ENCODE peak calls at places on chromosomes 2 and 18, in seven cellular contexts. S is cardiac fibroblast, C is fibroblast of lung, L is lower leg skin, N is left ventricle myocardium inferior, O is brain microvascular endothelial cell, Q is astrocyte of the cerebellum. Y is an unnamed sample.

GRCh38 chr2:120647487-120647886 is 88.2 kb upstream of the GLI2 start:
- DNase-seq in S (peak), C (peak), L (no peak), N (no peak), O (peak), Q (no peak), Y (no peak)

GRCh38 chr2:165633431-165633830 is 160.6 kb downstream of the GALNT3 start:
- DNase-seq in S (no peak), C (no peak), L (no peak), N (no peak), O (no peak), Q (no peak), Y (no peak)

GRCh38 chr2:165114345-165114943 is 89.4 kb downstream of the SCN3A start:
- DNase-seq in S (peak), C (peak), L (no peak), N (no peak), O (peak), Q (peak), Y (no peak)

GRCh38 chr18:8365006-8365405 is 244.2 kb upstream of the RAB12 start:
- DNase-seq in S (no peak), C (no peak), L (no peak), N (no peak), O (no peak), Q (no peak), Y (no peak)

GRCh38 chr2:8694737-8695136 is 12.9 kb downstream of the ID2 start:
- DNase-seq in S (peak), C (peak), L (no peak), N (no peak), O (no peak), Q (no peak), Y (no peak)

GRCh38 chr2:23381498-23381897 is 3.5 kb upstream of the KLHL29 start:
- DNase-seq in S (no peak), C (no peak), L (no peak), N (no peak), O (no peak), Q (no peak), Y (no peak)

GRCh38 chr2:15122915-15123314 is 438.2 kb downstream of the NBAS start:
- DNase-seq in S (peak), C (peak), L (no peak), N (no peak), O (no peak), Q (no peak), Y (no peak)

GRCh38 chr2:8316356-8316755 is 365.5 kb upstream of the ID2 start:
- DNase-seq in S (no peak), C (no peak), L (no peak), N (no peak), O (no peak), Q (no peak), Y (no peak)

GRCh38 chr2:228707846-228708245 is 526.4 kb upstream of the SPHKAP start:
- DNase-seq in S (no peak), C (no peak), L (no peak), N (no peak), O (no peak), Q (no peak), Y (no peak)

DNA sequence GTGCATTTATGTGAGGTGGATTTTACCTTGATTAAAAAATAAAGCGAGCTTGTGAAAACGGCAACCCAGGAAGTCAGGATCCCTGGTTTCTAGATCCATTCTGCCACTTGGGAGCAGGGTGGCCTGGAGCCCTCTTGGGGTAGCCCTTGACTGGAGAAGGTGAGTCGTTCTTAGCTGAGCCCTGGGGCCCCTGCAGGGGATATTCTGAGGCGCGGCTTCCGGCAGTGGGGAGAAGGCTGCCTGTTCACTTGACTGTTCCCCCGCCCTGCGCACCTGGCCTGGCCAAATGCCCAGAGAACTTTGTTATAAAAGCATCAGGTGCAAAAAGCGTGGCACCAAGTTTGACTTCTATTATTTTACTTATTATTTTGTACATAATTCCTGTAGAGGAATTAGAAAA is 221.9 kb downstream of the DYSF start:
- DNase-seq in S (no peak), C (no peak), L (no peak), N (no peak), O (no peak), Q (no peak), Y (peak)
- TF ChIP-seq CTCF in S (no peak), C (no peak), L (no peak), N (no peak), O (no peak), Q (no peak), Y (no peak)

DNA sequence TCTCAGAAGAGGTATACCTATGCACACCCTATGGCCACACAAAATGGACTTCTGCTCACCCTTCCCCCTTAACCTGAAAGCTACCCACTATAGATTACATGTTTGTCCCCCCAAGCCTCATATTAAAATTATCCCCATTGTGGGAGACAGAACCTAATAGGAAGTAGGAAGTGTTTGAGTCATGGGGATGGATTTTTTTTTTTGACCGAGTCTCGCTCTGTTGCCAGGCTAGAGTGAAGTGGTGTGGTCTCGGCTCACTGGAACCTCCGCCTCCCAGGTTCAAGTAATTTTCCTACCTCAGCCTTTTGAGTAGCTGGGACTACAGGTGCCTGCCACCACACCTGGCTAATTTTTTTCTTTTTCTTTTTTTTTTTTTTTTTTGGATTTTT is 98.6 kb downstream of the MREG start:
- DNase-seq in S (no peak), C (no peak), L (no peak), N (no peak), O (no peak), Q (no peak), Y (no peak)
- H3K4me3 ChIP-seq in S (no peak), C (no peak), L (no peak), N (no peak), O (no peak), Q (no peak), Y (no peak)

GRCh38 chr2:59301466-59302402 is 1060.6 kb upstream of the FANCL start:
- DNase-seq in S (peak), C (peak), L (peak), N (no peak), O (peak), Q (peak), Y (no peak)
- TF ChIP-seq CTCF in S (peak), C (peak), L (no peak), N (peak), O (peak), Q (peak), Y (peak)

GRCh38 chr2:46724107-46724506 is 191.5 kb downstream of the MCFD2 start:
- DNase-seq in S (no peak), C (no peak), L (no peak), N (no peak), O (no peak), Q (no peak), Y (no peak)
- H3K4me3 ChIP-seq in S (no peak), C (no peak), L (no peak), N (no peak), O (no peak), Q (no peak), Y (no peak)

GRCh38 chr2:83823238-83823637 is 635.8 kb downstream of the SUCLG1 start:
- DNase-seq in S (no peak), C (no peak), L (no peak), N (no peak), O (no peak), Q (no peak), Y (no peak)

GRCh38 chr2:83826601-83827000 is 632.5 kb downstream of the SUCLG1 start:
- DNase-seq in S (no peak), C (no peak), L (no peak), N (no peak), O (no peak), Q (no peak), Y (no peak)

DNA sequence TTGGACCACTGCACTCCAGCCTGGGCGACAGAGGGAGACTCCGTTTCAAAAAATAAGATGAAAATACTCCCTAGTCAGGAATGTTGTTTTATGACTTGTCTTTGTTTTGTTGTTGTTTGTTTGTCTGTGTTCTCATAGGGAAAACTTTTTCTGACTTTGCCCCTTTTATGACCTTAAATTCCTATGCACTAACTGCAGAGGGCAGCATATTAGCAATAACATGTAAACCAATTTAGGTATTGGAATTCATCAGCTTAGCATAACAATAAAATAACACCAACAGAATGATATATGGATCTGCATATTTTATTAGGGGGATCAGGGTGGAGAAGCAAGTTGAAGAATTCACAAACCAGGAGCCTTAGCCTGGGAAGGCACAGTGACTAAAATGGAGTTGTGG is 631.5 kb downstream of the SUCLG1 start:
- DNase-seq in S (no peak), C (no peak), L (no peak), N (no peak), O (no peak), Q (no peak), Y (no peak)
- TF ChIP-seq CTCF in S (no peak), C (no peak), L (no peak), N (no peak), O (no peak), Q (no peak), Y (peak)

Y was measured in RWPE2.